ENCODE peak calls at places on chromosomes 11 and 22, in four cellular contexts. One of them, this sample, is unnamed.

GRCh38 chr11:75421902-75422247 is 11.1 kb downstream of the KLHL35 start:
- DNase-seq in tibial artery: no peak
- DNase-seq in OCI-LY7: no peak
- DNase-seq in foreskin fibroblast: no peak
- DNase-seq in this sample: no peak

GRCh38 chr22:21752276-21752675 is 16.7 kb upstream of the YPEL1 start:
- DNase-seq in foreskin fibroblast: no peak
- DNase-seq in tibial artery: no peak
- DNase-seq in OCI-LY7: no peak
- DNase-seq in this sample: no peak

GRCh38 chr11:9784602-9785315 is 120.9 kb downstream of the SWAP70 start:
- DNase-seq in OCI-LY7: no peak
- DNase-seq in foreskin fibroblast: no peak
- DNase-seq in tibial artery: no peak
- DNase-seq in this sample: no peak

GRCh38 chr11:102800774-102801173 is 2.8 kb upstream of the MMP1 start:
- DNase-seq in foreskin fibroblast: peak; percentile 44
- DNase-seq in OCI-LY7: no peak
- DNase-seq in tibial artery: no peak
- DNase-seq in this sample: no peak

GRCh38 chr22:37510046-37510445 is 9.2 kb downstream of the CARD10 start:
- DNase-seq in foreskin fibroblast: no peak
- DNase-seq in OCI-LY7: no peak
- DNase-seq in tibial artery: no peak
- DNase-seq in this sample: no peak

GRCh38 chr22:38707346-38707745 is 1.6 kb downstream of the GTPBP1 start:
- DNase-seq in tibial artery: no peak
- DNase-seq in OCI-LY7: no peak
- DNase-seq in foreskin fibroblast: peak; percentile 56
- DNase-seq in this sample: no peak

GRCh38 chr22:22394589-22394988 is 114.0 kb downstream of the ZNF280B start:
- DNase-seq in OCI-LY7: peak; percentile 97
- DNase-seq in foreskin fibroblast: no peak
- DNase-seq in tibial artery: no peak
- DNase-seq in this sample: no peak

GRCh38 chr11:78504708-78505107 is 70.0 kb downstream of the NARS2 start:
- DNase-seq in tibial artery: no peak
- DNase-seq in OCI-LY7: no peak
- DNase-seq in foreskin fibroblast: no peak
- DNase-seq in this sample: no peak

GRCh38 chr11:65572356-65573043 is at the start of gene FAM89B:
- DNase-seq in OCI-LY7: peak; percentile 85
- DNase-seq in foreskin fibroblast: peak; percentile 94
- DNase-seq in tibial artery: peak; percentile 96
- DNase-seq in this sample: peak; percentile 80

GRCh38 chr22:49657275-49657973 is 170.2 kb downstream of the BRD1 start:
- DNase-seq in tibial artery: peak; percentile 71
- DNase-seq in foreskin fibroblast: no peak
- DNase-seq in OCI-LY7: peak; percentile 81
- DNase-seq in this sample: peak; percentile 48

GRCh38 chr11:64609436-64610047 is 18.5 kb downstream of the SLC22A12 start:
- DNase-seq in OCI-LY7: peak; percentile 48
- DNase-seq in foreskin fibroblast: no peak
- DNase-seq in tibial artery: no peak
- DNase-seq in this sample: no peak

GRCh38 chr22:36935694-36936093 is 22.3 kb downstream of the CSF2RB start:
- DNase-seq in foreskin fibroblast: no peak
- DNase-seq in OCI-LY7: no peak
- DNase-seq in tibial artery: no peak
- DNase-seq in this sample: no peak

GRCh38 chr11:117337061-117337460 is 9.4 kb downstream of the CEP164 start:
- DNase-seq in foreskin fibroblast: no peak
- DNase-seq in OCI-LY7: no peak
- DNase-seq in tibial artery: no peak
- DNase-seq in this sample: no peak

GRCh38 chr11:103903621-103904323 is 132.7 kb upstream of the DDI1 start:
- DNase-seq in tibial artery: no peak
- DNase-seq in foreskin fibroblast: no peak
- DNase-seq in OCI-LY7: peak; percentile 81
- DNase-seq in this sample: no peak

GRCh38 chr11:2813968-2814367 is 71.6 kb downstream of the CDKN1C start:
- DNase-seq in OCI-LY7: no peak
- DNase-seq in tibial artery: no peak
- DNase-seq in foreskin fibroblast: no peak
- DNase-seq in this sample: no peak

GRCh38 chr11:119121811-119122124 is 388 bp downstream of the HINFP start:
- DNase-seq in foreskin fibroblast: no peak
- DNase-seq in tibial artery: no peak
- DNase-seq in OCI-LY7: no peak
- DNase-seq in this sample: no peak
- TF ChIP-seq CTCF in foreskin fibroblast: no peak
- TF ChIP-seq CTCF in tibial artery: no peak
- TF ChIP-seq CTCF in OCI-LY7: no peak
- TF ChIP-seq CTCF in this sample: no peak

GRCh38 chr11:17634776-17635550 is 84.4 kb upstream of the MYOD1 start:
- DNase-seq in tibial artery: no peak
- DNase-seq in foreskin fibroblast: no peak
- DNase-seq in OCI-LY7: no peak
- DNase-seq in this sample: no peak

GRCh38 chr11:17636721-17637120 is 82.7 kb upstream of the MYOD1 start:
- DNase-seq in foreskin fibroblast: no peak
- DNase-seq in tibial artery: no peak
- DNase-seq in OCI-LY7: no peak
- DNase-seq in this sample: no peak

GRCh38 chr11:17633279-17633986 is 85.9 kb upstream of the MYOD1 start:
- DNase-seq in OCI-LY7: no peak
- DNase-seq in foreskin fibroblast: no peak
- DNase-seq in tibial artery: no peak
- DNase-seq in this sample: no peak

GRCh38 chr11:17633987-17634775 is 85.2 kb upstream of the MYOD1 start:
- DNase-seq in tibial artery: no peak
- DNase-seq in foreskin fibroblast: no peak
- DNase-seq in OCI-LY7: no peak
- DNase-seq in this sample: no peak

GRCh38 chr11:17635551-17635938 is 83.8 kb upstream of the MYOD1 start:
- DNase-seq in tibial artery: no peak
- DNase-seq in OCI-LY7: no peak
- DNase-seq in foreskin fibroblast: no peak
- DNase-seq in this sample: no peak
- TF ChIP-seq CTCF in tibial artery: no peak
- TF ChIP-seq CTCF in OCI-LY7: peak; percentile 32
- TF ChIP-seq CTCF in foreskin fibroblast: no peak
- TF ChIP-seq CTCF in this sample: peak; percentile 27

GRCh38 chr11:130068986-130069683 is 559 bp upstream of the APLP2 start:
- DNase-seq in OCI-LY7: no peak
- DNase-seq in tibial artery: peak; percentile 83
- DNase-seq in foreskin fibroblast: peak; percentile 96
- DNase-seq in this sample: peak; percentile 47
- TF ChIP-seq CTCF in OCI-LY7: peak; percentile 14
- TF ChIP-seq CTCF in tibial artery: no peak
- TF ChIP-seq CTCF in foreskin fibroblast: no peak
- TF ChIP-seq CTCF in this sample: no peak

DNA sequence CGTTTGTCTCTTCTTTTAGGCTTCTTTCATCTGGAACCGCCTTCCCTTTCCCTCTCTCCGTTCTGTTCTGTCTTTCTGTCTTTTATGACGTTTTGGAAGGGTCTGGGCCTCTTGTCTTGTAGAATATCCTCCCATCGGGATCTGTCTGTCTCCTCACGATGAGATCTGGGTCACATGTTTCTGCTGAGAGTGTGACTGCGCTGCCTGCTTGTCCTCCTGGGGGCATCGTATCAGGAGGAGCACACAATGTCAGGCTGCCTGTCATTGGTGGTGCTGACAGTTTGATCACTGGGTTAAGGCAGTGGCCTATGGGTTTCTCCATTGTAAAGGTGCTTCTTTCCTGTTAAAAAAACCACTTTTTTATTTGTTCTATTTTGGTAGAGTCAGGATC is 60.4 kb upstream of the PARVG start:
- DNase-seq in OCI-LY7: no peak
- DNase-seq in tibial artery: no peak
- DNase-seq in foreskin fibroblast: no peak
- DNase-seq in this sample: no peak
- TF ChIP-seq CTCF in OCI-LY7: no peak
- TF ChIP-seq CTCF in tibial artery: no peak
- TF ChIP-seq CTCF in foreskin fibroblast: no peak
- TF ChIP-seq CTCF in this sample: no peak

DNA sequence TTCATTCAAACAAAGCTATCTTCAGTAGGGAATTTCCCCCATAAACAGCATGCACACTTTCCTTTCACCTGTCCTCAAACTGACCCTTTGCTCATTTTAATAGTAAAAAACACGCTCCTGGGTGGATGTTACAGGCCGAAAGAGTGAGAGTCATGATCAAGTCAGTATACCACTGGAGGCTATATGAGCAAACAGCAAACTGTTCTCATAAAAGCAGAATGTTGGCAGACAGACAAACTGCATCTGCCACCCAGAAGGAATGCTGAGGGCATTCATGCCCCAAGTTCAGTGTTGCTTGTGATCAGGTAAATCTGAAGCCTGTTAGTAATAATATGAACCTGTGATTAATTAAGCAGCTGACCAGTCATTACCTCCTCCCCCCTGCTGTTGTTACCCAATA is 756.3 kb upstream of the TENM4 start:
- DNase-seq in OCI-LY7: no peak
- DNase-seq in foreskin fibroblast: no peak
- DNase-seq in tibial artery: no peak
- DNase-seq in this sample: no peak
- TF ChIP-seq CTCF in OCI-LY7: no peak
- TF ChIP-seq CTCF in foreskin fibroblast: no peak
- TF ChIP-seq CTCF in tibial artery: no peak
- TF ChIP-seq CTCF in this sample: no peak

GRCh38 chr22:47354668-47355387 is 592.4 kb downstream of the TBC1D22A start:
- DNase-seq in foreskin fibroblast: no peak
- DNase-seq in tibial artery: no peak
- DNase-seq in OCI-LY7: no peak
- DNase-seq in this sample: no peak
- TF ChIP-seq CTCF in foreskin fibroblast: no peak
- TF ChIP-seq CTCF in tibial artery: no peak
- TF ChIP-seq CTCF in OCI-LY7: no peak
- TF ChIP-seq CTCF in this sample: no peak

This sample was measured in endothelial cell.